ENCODE peak calls at places on chromosomes 4 and X, in ten cellular contexts. H is breast epithelium, B is ovary, O is A549, T is body of pancreas, F is IMR-90, P is H1, M is HepG2, J is stomach, U is adrenal gland. I is an unnamed sample.

GRCh38 chr4:97558204-97558804 is 585.0 kb downstream of the STPG2 start:
- DNase-seq in H (no peak), B (no peak), O (no peak), T (no peak), F (no peak), P (peak; percentile 9), M (no peak), J (no peak), U (no peak), I (no peak)

GRCh38 chr4:13597604-13598003 is 29.9 kb downstream of the BOD1L1 start:
- DNase-seq in H (no peak), B (no peak), O (no peak), T (no peak), F (peak; percentile 38), P (no peak), M (no peak), J (no peak), U (no peak), I (no peak)

GRCh38 chrX:35841872-35842271 is 43.7 kb downstream of the MAGEB16 start:
- DNase-seq in H (no peak), B (no peak), O (no peak), T (no peak), F (no peak), P (no peak), M (no peak), J (no peak), U (no peak), I (no peak)

GRCh38 chrX:119990409-119990994 is 47.0 kb upstream of the NKAP start:
- DNase-seq in H (no peak), B (no peak), O (no peak), T (peak; percentile 29), F (no peak), P (no peak), M (no peak), J (no peak), U (no peak), I (no peak)

GRCh38 chr4:157664726-157665125 is 444.2 kb downstream of the GRIA2 start:
- DNase-seq in H (no peak), B (no peak), O (no peak), T (no peak), F (peak; percentile 12), P (no peak), M (no peak), J (no peak), U (peak; percentile 8), I (no peak)

GRCh38 chr4:180642732-180643131 is 1600.5 kb upstream of the TENM3 start:
- DNase-seq in H (no peak), B (no peak), O (no peak), T (no peak), F (no peak), P (no peak), M (no peak), J (no peak), U (no peak), I (no peak)

GRCh38 chr4:140005699-140006098 is 148.3 kb downstream of the MAML3 start:
- DNase-seq in H (no peak), B (no peak), O (no peak), T (no peak), F (no peak), P (no peak), M (no peak), J (no peak), U (no peak), I (no peak)

GRCh38 chr4:179415842-179416223 is 1973.6 kb upstream of the AGA start:
- DNase-seq in H (no peak), B (no peak), O (no peak), T (no peak), F (peak; percentile 10), P (no peak), M (no peak), J (no peak), U (no peak), I (no peak)

GRCh38 chr4:181148470-181148869 is 1094.7 kb upstream of the TENM3 start:
- DNase-seq in H (no peak), B (no peak), O (no peak), T (no peak), F (no peak), P (no peak), M (no peak), J (no peak), U (no peak), I (no peak)

GRCh38 chr4:134695433-134695832 is 493.8 kb upstream of the PABPC4L start:
- DNase-seq in H (no peak), B (no peak), O (no peak), T (no peak), F (no peak), P (no peak), M (no peak), J (no peak), U (no peak), I (no peak)

GRCh38 chr4:52709155-52709554 is 42.1 kb downstream of the ERVMER34-1 start:
- DNase-seq in H (no peak), B (no peak), O (no peak), T (no peak), F (no peak), P (no peak), M (no peak), J (no peak), U (no peak), I (no peak)

GRCh38 chrX:50799531-50799961 is 14.4 kb downstream of the SHROOM4 start:
- DNase-seq in H (no peak), B (no peak), O (no peak), T (no peak), F (peak; percentile 56), P (no peak), M (no peak), J (no peak), U (no peak), I (peak; percentile 25)

GRCh38 chrX:76183289-76184057 is 10.6 kb downstream of the PBDC1 start:
- DNase-seq in H (no peak), B (no peak), O (no peak), T (no peak), F (peak; percentile 94), P (no peak), M (peak; percentile 59), J (no peak), U (no peak), I (no peak)

GRCh38 chr4:39319678-39320077 is 46.5 kb downstream of the RFC1 start:
- DNase-seq in H (no peak), B (no peak), O (peak; percentile 28), T (no peak), F (peak; percentile 90), P (no peak), M (peak; percentile 38), J (no peak), U (peak; percentile 54), I (no peak)

GRCh38 chrX:111568356-111568755 is 56.9 kb downstream of the SERTM2 start:
- DNase-seq in H (no peak), B (no peak), O (peak; percentile 6), T (peak; percentile 15), F (peak; percentile 0), P (no peak), M (peak; percentile 0), J (no peak), U (no peak), I (no peak)

GRCh38 chr4:2417196-2417764 is 1.2 kb downstream of the ZFYVE28 start:
- DNase-seq in H (no peak), B (no peak), O (no peak), T (no peak), F (no peak), P (no peak), M (no peak), J (no peak), U (no peak), I (no peak)

GRCh38 chrX:23871905-23872546 is 35.7 kb downstream of the APOO start:
- DNase-seq in H (no peak), B (no peak), O (no peak), T (no peak), F (no peak), P (no peak), M (peak; percentile 54), J (no peak), U (no peak), I (no peak)

GRCh38 chrX:15675490-15675921 is 10.9 kb upstream of the CLTRN start:
- DNase-seq in H (peak; percentile 77), B (peak; percentile 94), O (peak; percentile 54), T (peak; percentile 90), F (no peak), P (no peak), M (no peak), J (peak; percentile 89), U (peak; percentile 90), I (peak; percentile 76)

GRCh38 chrX:147911192-147912022 is at the start of gene FMR1:
- DNase-seq in H (peak; percentile 90), B (peak; percentile 95), O (peak; percentile 94), T (peak; percentile 96), F (peak; percentile 86), P (peak; percentile 61), M (peak; percentile 84), J (peak; percentile 95), U (peak; percentile 93), I (peak; percentile 94)
- TF ChIP-seq POLR2A in H (peak; percentile 31), B (peak; percentile 24), O (peak; percentile 53), T (peak; percentile 52), F (peak; percentile 36), P (peak; percentile 64), M (peak; percentile 47), J (no peak), U (peak; percentile 52), I (no peak)

GRCh38 chr4:151166662-151167061 is 67.2 kb downstream of the RPS3A start:
- DNase-seq in H (no peak), B (no peak), O (no peak), T (no peak), F (peak; percentile 12), P (no peak), M (no peak), J (no peak), U (no peak), I (no peak)
- TF ChIP-seq CTCF in H (no peak), B (no peak), O (no peak), T (no peak), F (no peak), P (no peak), M (no peak), J (no peak), U (no peak), I (no peak)

DNA sequence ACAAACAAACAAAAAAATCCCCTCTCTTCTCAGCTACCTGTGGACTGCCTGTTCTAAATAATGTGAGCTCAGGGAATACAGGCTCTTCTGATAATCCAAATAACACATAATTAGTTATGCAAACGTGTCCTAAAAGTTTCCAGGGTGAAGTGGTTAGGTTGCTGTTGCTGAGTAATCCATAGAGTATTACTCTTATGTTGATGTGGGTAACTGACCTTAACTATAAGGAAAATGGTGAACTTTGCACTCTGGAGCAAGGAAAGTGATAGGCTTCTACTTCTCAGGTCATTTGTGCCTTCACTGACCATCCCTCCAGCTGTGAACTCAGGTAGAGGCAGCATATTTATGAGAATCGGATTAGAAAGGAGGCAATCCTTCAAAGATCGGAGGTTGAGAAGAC is 19.9 kb downstream of the MSN start:
- DNase-seq in H (no peak), B (no peak), O (no peak), T (no peak), F (no peak), P (no peak), M (no peak), J (no peak), U (no peak), I (no peak)
- H3K27ac ChIP-seq in H (no peak overlapping the region), B (no peak overlapping the region), O (no peak overlapping the region), T (no peak overlapping the region), F (no peak overlapping the region), P (no peak overlapping the region), M (no peak overlapping the region), J (no peak overlapping the region), U (no peak overlapping the region), I (no peak overlapping the region)

GRCh38 chr4:102344955-102345794 is at the start of gene SLC39A8:
- DNase-seq in H (peak; percentile 84), B (peak; percentile 89), O (peak; percentile 75), T (peak; percentile 86), F (peak; percentile 44), P (peak; percentile 70), M (peak; percentile 41), J (peak; percentile 82), U (peak; percentile 85), I (peak; percentile 85)
- TF ChIP-seq POLR2A in H (peak; percentile 48), B (peak; percentile 70), O (no peak), T (peak; percentile 85), F (no peak), P (no peak), M (no peak), J (no peak), U (peak; percentile 68), I (no peak)

I was measured in heart left ventricle.